ENCODE peak calls at places on chromosomes 4 and X, in five cellular contexts. E, O, S, N and M are unnamed samples.
A peak's percentile ranks its signal among the peaks of the same experiment; 100 is the strongest.

GRCh38 chr4:14079601-14080000 is 452.1 kb upstream of the BOD1L1 start:
- DNase-seq in N (no peak), E (no peak), S (no peak), O (no peak), M (no peak)

GRCh38 chrX:8191022-8191421 is 20.0 kb upstream of the VCX2 start:
- DNase-seq in O (no peak), E (no peak), N (no peak), S (no peak), M (no peak)

GRCh38 chr4:21728231-21728758 is 220.3 kb downstream of the KCNIP4 start:
- DNase-seq in E (no peak), S (no peak), O (no peak), N (no peak), M (no peak)

GRCh38 chrX:15016051-15016450 is 142.8 kb downstream of the MOSPD2 start:
- DNase-seq in E (no peak), S (no peak), N (no peak), O (no peak), M (no peak)

GRCh38 chrX:34559325-34559724 is 97.8 kb downstream of the TMEM47 start:
- DNase-seq in E (no peak), N (no peak), O (no peak), S (no peak), M (no peak)

GRCh38 chr4:143581331-143581961 is 67.9 kb downstream of the SMARCA5 start:
- DNase-seq in E (no peak), O (no peak), S (no peak), N (no peak), M (no peak)

GRCh38 chr4:1240721-1241465 is 8.0 kb downstream of the CTBP1 start:
- DNase-seq in N (no peak), O (no peak), E (no peak), S (peak; percentile 17), M (no peak)

GRCh38 chrX:139639253-139639652 is 68.7 kb downstream of the MCF2 start:
- DNase-seq in E (no peak), N (no peak), O (no peak), S (no peak), M (no peak)

GRCh38 chr4:153159728-153160221 is 44.5 kb upstream of the TRIM2 start:
- DNase-seq in S (no peak), O (no peak), N (no peak), E (no peak), M (no peak)

GRCh38 chrX:100895365-100896075 is 21.4 kb upstream of the NOX1 start:
- DNase-seq in N (peak; percentile 26), S (peak; percentile 19), O (peak; percentile 55), E (no peak), M (no peak)

GRCh38 chr4:186596346-186596745 is 41.0 kb upstream of the MTNR1A start:
- DNase-seq in E (no peak), O (no peak), S (no peak), N (no peak), M (no peak)

GRCh38 chrX:56232221-56233082 is at the start of gene KLF8:
- DNase-seq in E (no peak), S (no peak), O (no peak), N (peak; percentile 8), M (peak; percentile 2)

GRCh38 chr4:169634975-169635374 is 14.6 kb downstream of the CLCN3 start:
- DNase-seq in N (no peak), E (no peak), S (no peak), O (no peak), M (no peak)

DNA sequence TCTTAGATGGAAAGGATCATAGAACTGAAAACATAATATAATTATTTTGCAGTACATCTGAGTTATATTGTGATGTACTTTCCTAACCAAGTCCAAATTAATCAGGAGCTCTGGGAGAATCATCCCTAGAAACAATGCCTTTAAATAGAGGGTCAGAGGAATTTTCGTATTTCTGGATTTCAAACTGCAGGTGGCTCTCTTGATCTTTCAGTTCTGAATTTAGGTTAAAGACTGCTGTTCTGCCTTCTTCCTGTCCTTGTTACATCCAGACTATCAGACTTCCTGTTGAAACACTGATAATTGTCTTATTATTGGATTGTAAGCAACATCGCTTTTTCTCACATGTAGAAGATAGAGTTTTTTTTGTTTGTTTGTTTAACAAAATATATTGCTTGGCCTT is 142.7 kb downstream of the RPA4 start:
- DNase-seq in S (peak; percentile 21), E (no peak), O (no peak), N (no peak), M (no peak)
- H3K4me3 ChIP-seq in S (no peak overlapping the region), E (no peak overlapping the region), O (no peak overlapping the region), N (no peak overlapping the region), M (no peak overlapping the region)

GRCh38 chrX:119757979-119758681 is at the start of gene SOWAHD:
- DNase-seq in N (no peak), O (peak; percentile 50), E (no peak), S (peak; percentile 63), M (peak; percentile 90)
- TF ChIP-seq REST in N (no peak), O (no peak), E (no peak), S (no peak), M (no peak)

GRCh38 chrX:10011991-10012390 is 44.8 kb downstream of the CLDN34 start:
- DNase-seq in O (no peak), E (no peak), N (no peak), S (no peak), M (no peak)
- H3K4me3 ChIP-seq in O (no peak overlapping the region), E (no peak overlapping the region), N (no peak overlapping the region), S (no peak overlapping the region), M (no peak overlapping the region)

GRCh38 chrX:45715787-45716186 is 515.1 kb upstream of the DIPK2B start:
- DNase-seq in E (no peak), N (no peak), O (no peak), S (no peak), M (no peak)

GRCh38 chrX:45712067-45712466 is 511.4 kb upstream of the DIPK2B start:
- DNase-seq in N (no peak), O (no peak), E (no peak), S (no peak), M (no peak)

GRCh38 chrX:45711231-45711630 is 510.6 kb upstream of the DIPK2B start:
- DNase-seq in S (no peak), O (no peak), N (no peak), E (no peak), M (no peak)

GRCh38 chrX:45716747-45717146 is 516.1 kb upstream of the DIPK2B start:
- DNase-seq in S (no peak), E (no peak), O (no peak), N (no peak), M (no peak)

DNA sequence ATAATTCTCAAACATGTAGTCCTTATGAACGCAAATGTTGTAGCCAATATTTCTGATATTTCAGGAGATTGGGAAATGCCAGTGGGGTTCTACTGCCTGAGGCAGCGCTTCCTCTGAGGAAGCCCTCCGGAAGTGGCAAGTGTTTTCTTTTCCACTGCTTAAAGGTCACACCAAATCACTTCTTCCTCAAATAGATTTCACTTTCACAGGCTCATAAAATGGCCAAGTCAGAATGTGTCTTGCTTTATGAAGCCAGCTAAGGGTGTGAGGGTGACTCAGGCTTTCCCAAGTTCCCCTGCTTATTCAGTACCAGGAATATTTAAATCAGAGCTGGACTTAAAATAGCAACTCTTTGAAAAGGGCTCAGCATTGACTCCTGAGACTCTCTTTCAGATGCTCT is 514.2 kb upstream of the DIPK2B start:
- DNase-seq in S (no peak), O (no peak), E (no peak), N (peak; percentile 82), M (peak; percentile 18)
- TF ChIP-seq REST in S (no peak), O (no peak), E (no peak), N (no peak), M (no peak)

GRCh38 chrX:132956421-132957210 is 1.8 kb downstream of the HS6ST2 start:
- DNase-seq in E (no peak), O (no peak), S (peak; percentile 59), N (no peak), M (no peak)
- H3K4me3 ChIP-seq in E (peak overlapping the region; percentile 40), O (no peak overlapping the region), S (peak overlapping the region; percentile 48), N (peak overlapping the region; percentile 64), M (no peak overlapping the region)

DNA sequence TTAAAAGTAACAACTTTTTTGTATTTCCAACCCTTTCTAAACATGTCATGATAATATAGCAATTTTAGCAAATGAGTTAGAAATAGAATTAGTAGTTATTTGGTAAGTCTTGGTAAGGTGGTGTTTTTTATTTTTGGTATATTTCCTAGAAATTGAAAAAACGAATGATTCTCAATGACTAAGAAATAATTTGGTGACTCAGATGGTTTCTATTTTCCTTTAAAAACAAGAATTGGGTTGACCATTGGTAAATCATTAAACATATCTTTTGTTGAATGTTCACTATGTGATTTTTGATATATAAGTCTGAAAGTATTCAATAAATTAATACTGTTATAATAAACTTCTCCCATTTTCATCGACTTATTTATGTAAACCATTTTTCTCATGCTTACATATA is 206.2 kb upstream of the BANK1 start:
- DNase-seq in S (no peak), E (no peak), O (no peak), N (no peak), M (no peak)
- TF ChIP-seq REST in S (no peak), E (no peak), O (no peak), N (no peak), M (no peak)

GRCh38 chrX:47651043-47651905 is 911 bp upstream of the ELK1 start:
- DNase-seq in O (no peak), E (no peak), N (no peak), S (no peak), M (no peak)
- H3K4me3 ChIP-seq in O (no peak overlapping the region), E (peak overlapping the region; percentile 96), N (peak overlapping the region; percentile 51), S (peak overlapping the region; percentile 44), M (no peak overlapping the region)

DNA sequence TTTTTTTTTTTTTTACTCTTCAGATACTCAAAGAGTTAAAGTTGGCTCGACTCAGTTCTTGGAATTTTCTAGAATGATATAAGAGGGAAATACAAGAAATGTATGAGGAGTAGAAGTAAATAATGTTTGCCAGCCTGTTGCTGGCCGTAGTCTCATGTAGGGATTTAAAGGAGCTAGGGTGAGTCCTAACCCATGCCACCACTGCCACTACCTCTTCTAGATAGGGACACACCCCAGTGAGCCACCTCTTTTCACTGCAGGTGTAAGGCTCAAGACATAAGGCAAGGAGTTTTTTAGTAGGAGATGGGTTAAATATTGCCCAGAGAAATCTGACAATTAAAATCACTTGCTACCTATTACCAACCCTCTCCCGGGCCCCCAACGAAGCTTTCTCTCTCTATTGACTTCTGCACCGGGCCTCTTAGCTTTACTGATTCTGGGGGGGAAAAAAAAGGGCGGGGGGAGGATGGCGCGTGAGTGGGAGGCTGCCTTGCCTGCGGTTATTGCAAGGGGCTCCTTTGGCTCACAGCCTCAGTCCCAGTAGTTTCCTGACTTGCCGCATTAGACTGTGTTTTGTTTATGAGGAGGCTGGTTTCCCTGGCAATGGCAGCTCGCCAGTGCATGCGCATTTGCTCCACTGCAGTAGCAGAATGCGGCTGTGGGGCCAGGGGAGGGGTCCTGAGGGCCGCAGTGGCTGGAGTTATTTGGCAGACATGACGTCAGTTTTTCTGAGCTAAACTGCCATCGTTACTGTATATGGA is 3.0 kb downstream of the LINC00632 start:
- DNase-seq in O (no peak), S (peak; percentile 60), E (peak; percentile 1), N (no peak), M (no peak)
- TF ChIP-seq REST in O (no peak), S (no peak), E (no peak), N (no peak), M (no peak)